ENCODE peak calls at places on chromosomes 16 and 17, in five cellular contexts. S, Z, U, J and Y are unnamed samples.

GRCh38 chr17:31251618-31252328 is 45.3 kb downstream of the OMG start:
- DNase-seq in Z (peak), U (no peak), S (no peak), J (no peak), Y (no peak)

GRCh38 chr16:8260140-8260539 is 330.2 kb downstream of the TMEM114 start:
- DNase-seq in S (no peak), U (no peak), Z (no peak), J (no peak), Y (no peak)

GRCh38 chr17:81926451-81927144 is 937 bp downstream of the MAFG start:
- DNase-seq in S (peak), J (no peak), Z (peak), U (peak), Y (peak)

GRCh38 chr17:29584452-29585079 is 4.9 kb downstream of the GIT1 start:
- DNase-seq in U (no peak), Z (no peak), J (no peak), S (no peak), Y (no peak)

GRCh38 chr17:50830994-50831393 is 4.4 kb upstream of the WFIKKN2 start:
- DNase-seq in U (no peak), Z (no peak), J (no peak), S (no peak), Y (no peak)

GRCh38 chr17:45270828-45271418 is 9.0 kb upstream of the SPATA32 start:
- DNase-seq in S (peak), Z (no peak), J (no peak), U (peak), Y (no peak)

GRCh38 chr17:335691-336090 is 16.9 kb downstream of the RPH3AL start:
- DNase-seq in Z (no peak), J (no peak), U (no peak), S (no peak), Y (no peak)

GRCh38 chr16:75086281-75086680 is 30.3 kb downstream of the LDHD start:
- DNase-seq in J (no peak), S (no peak), Z (no peak), U (no peak), Y (peak)

GRCh38 chr17:37107406-37108083 is 158.8 kb downstream of the AATF start:
- DNase-seq in S (no peak), J (no peak), U (no peak), Z (no peak), Y (no peak)

GRCh38 chr17:72381597-72382397 is 261.0 kb downstream of the SOX9 start:
- DNase-seq in Z (no peak), U (no peak), S (no peak), J (no peak), Y (no peak)

GRCh38 chr17:73292031-73292531 is 19.7 kb downstream of the CDC42EP4 start:
- DNase-seq in U (no peak), J (no peak), S (no peak), Z (no peak), Y (peak)

GRCh38 chr16:57994778-57995177 is 5.7 kb downstream of the ZNF319 start:
- DNase-seq in Z (peak), S (peak), J (no peak), U (no peak), Y (no peak)

GRCh38 chr16:51762081-51762995 is 611.3 kb upstream of the SALL1 start:
- DNase-seq in Z (peak), U (peak), S (peak), J (peak), Y (peak)

GRCh38 chr16:13936596-13937081 is 16.7 kb downstream of the ERCC4 start:
- DNase-seq in S (no peak), U (peak), J (no peak), Z (peak), Y (no peak)

GRCh38 chr16:67301080-67301757 is 21.9 kb downstream of the PLEKHG4 start:
- DNase-seq in S (no peak), U (no peak), J (no peak), Z (no peak), Y (no peak)

GRCh38 chr17:19508327-19508867 is 25.3 kb upstream of the SLC47A1 start:
- DNase-seq in S (peak), U (peak), Z (no peak), J (no peak), Y (no peak)

GRCh38 chr17:67520282-67520906 is 143.3 kb downstream of the PITPNC1 start:
- DNase-seq in J (no peak), S (no peak), Z (no peak), U (no peak), Y (no peak)

GRCh38 chr17:19019041-19019941 is 14.7 kb upstream of the FAM83G start:
- DNase-seq in S (peak), Z (no peak), J (no peak), U (no peak), Y (no peak)

GRCh38 chr17:81209141-81209540 is 13.6 kb downstream of the CEP131 start:
- DNase-seq in U (no peak), Z (no peak), S (no peak), J (no peak), Y (no peak)

GRCh38 chr17:79983456-79983855 is 52.2 kb downstream of the TBC1D16 start:
- DNase-seq in S (no peak), U (no peak), J (no peak), Z (no peak), Y (no peak)

GRCh38 chr16:75552951-75553350 is 3.1 kb downstream of the TMEM231 start:
- DNase-seq in J (no peak), Z (no peak), U (no peak), S (no peak), Y (peak)

GRCh38 chr16:65069766-65070165 is 52.1 kb downstream of the CDH11 start:
- DNase-seq in S (no peak), J (no peak), U (no peak), Z (no peak), Y (no peak)

GRCh38 chr16:24075929-24076716 is 180.0 kb upstream of the CACNG3 start:
- DNase-seq in U (no peak), S (peak), Z (no peak), J (no peak), Y (no peak)

GRCh38 chr16:46673320-46674013 is 15.5 kb downstream of the VPS35 start:
- DNase-seq in Z (peak), U (peak), S (peak), J (no peak), Y (peak)

GRCh38 chr16:84839054-84839453 is 19.3 kb downstream of the CRISPLD2 start:
- DNase-seq in J (no peak), S (no peak), Z (no peak), U (no peak), Y (no peak)

GRCh38 chr16:89842471-89843408 is 14.5 kb downstream of the SPIRE2 start:
- DNase-seq in S (no peak), U (no peak), Z (peak), J (no peak), Y (peak)

GRCh38 chr17:63961355-63962207 is 11.1 kb downstream of the SCN4A start:
- DNase-seq in U (peak), S (peak), J (peak), Z (peak), Y (peak)

GRCh38 chr16:890716-891352 is 80.0 kb downstream of the LMF1 start:
- DNase-seq in Z (no peak), U (no peak), J (no peak), S (no peak), Y (no peak)

GRCh38 chr16:20318437-20318836 is 8.9 kb downstream of the GP2 start:
- DNase-seq in U (no peak), S (no peak), J (no peak), Z (no peak), Y (no peak)

GRCh38 chr16:57863434-57864160 is 61.3 kb upstream of the KIFC3 start:
- DNase-seq in S (no peak), U (peak), Z (peak), J (peak), Y (peak)

DNA sequence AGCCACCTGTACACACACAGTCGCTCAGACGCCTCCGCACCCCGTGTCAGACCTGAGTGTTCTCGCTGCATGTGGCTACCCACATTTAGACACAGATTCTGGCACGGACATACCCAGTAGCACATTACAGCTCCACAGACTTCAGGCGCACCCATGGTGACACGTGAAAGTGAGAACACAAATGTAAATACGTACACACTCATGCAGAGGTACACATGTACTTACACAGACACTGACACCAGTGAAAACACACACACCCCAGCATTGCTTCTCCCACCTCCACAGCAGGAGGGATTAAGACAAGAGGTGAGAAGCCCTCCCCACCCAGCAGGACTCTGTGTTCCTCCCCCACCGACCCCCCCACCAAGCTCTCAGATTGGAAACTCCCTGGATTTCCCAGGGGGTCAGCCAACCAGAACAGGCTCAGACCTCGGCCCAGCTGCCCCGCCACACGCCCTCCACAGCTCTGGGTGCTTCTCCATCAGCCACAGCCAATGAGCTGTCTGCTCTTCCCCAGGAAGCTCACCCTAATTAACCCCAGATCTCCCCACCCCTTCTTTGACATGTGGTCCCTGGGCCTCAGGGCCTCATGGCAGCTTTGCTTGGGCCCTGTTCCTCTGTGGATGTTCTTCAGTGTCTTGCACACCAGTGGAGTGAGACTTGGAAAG is 5.3 kb upstream of the FOXN1 start:
- DNase-seq in S (no peak), Z (no peak), U (no peak), J (no peak), Y (no peak)
- TF ChIP-seq POLR2A in S (no peak), Z (no peak), U (no peak), J (no peak), Y (no peak)

DNA sequence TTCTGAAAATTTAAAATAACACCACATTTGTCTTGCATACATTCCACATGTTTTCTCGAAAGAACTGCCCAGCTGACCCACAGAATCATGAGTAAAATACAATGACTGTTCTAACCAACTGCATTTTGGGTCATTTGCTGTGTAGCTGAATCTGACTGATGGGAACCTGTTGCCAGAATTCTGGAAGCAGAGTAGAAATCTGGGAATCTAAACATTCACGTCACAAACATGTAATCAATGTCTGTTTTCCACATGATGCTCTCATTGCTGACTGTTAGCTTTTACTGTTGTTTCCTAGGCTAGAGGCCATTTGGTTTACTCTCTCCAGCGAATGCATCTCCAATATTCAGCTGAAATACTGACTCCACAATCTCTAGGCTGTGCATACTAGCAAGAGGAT is 710.1 kb downstream of the KCNJ2 start:
- DNase-seq in Z (no peak), S (no peak), J (no peak), U (no peak), Y (no peak)
- TF ChIP-seq JUN in Z (no peak), S (no peak), J (no peak), U (no peak), Y (no peak)

DNA sequence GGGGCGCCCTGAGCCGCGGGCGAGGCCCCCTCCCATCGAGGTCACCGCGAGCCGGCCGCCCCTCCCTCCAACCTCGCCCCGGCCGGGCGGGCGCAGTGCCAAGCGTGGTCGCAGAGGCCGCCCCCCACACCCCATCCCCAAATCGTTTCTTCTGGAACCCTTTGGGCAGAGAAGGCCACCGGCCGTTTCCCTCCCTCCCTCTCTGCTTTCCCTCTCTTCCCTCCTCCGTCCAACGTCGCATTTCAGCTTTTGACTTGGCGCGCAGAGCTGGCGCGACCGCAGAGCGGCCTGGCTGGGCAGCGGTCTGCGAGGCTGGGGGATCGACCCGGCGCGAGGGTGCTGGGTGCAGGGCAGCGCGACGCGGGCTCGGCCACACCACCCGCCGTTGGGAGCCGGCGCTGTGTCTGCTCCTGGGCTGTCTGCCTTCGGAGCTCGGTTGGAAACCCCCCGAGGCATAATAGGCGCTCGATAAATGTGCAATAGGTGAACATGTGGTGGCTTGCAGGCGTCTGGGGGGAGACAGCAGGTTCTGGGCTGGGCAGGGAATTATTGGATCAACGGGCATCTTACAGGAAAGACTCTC is 2.9 kb upstream of the NTN3 start:
- DNase-seq in Z (no peak), U (peak), J (no peak), S (no peak), Y (peak)
- TF ChIP-seq MAX in Z (peak), U (peak), J (no peak), S (no peak), Y (no peak)

GRCh38 chr17:59620518-59621259 is 994 bp downstream of the CLTC start:
- DNase-seq in Z (peak), J (no peak), S (peak), U (peak), Y (peak)
- TF ChIP-seq POLR2A in Z (peak), J (no peak), S (no peak), U (no peak), Y (no peak)

DNA sequence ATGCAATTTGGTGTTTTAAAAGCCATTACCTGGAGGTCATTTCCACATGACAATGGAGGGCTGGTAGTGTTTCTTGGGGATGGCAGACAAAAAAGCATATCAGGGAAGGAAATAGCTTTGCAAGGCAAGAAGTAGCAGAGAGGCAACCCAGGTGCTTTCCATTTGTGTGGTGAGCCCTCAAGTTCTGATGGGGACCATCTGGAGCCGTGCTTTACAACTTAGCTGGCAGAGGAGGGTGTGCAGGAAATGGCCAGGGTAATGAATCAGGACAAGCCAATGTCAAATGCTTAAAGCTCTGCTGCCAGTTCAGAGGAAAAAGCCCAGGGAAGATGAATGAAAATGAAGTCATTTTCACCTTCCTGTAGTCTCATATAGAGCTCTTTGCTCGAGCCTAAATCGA is 91.7 kb upstream of the NLRP1 start:
- DNase-seq in U (no peak), S (no peak), Z (no peak), J (no peak), Y (no peak)
- TF ChIP-seq JUN in U (no peak), S (no peak), Z (no peak), J (no peak), Y (no peak)

DNA sequence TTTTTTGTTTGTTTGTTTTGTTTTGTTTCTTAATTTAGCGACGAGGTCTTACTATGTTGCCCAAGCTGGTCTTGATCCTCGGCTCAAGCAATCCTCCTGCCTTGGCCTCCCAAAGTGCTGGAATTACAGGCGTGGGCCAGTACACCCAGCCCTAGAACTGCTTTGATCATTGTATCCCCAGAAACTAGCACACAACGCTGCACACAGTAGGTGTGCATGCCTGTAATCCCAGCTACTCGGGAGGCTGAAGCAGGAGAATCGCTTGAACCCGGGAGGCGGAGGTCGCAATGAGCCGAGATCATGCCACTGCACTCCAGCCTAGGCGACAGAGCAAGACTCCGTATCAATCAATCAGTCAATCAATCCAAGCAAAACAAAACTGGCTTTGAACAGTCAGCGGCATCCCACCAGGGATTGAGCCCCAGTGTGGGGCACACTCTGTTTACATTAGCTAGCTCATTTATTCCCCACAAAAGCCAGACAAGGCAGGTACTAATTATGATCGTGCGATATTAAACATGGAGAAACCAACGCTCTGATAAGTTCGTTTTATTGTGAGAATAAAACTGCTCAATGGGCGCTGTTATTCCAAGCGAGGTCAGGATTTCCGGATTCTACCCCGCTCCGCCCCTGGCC is 553 bp upstream of the VPS4A start:
- DNase-seq in S (no peak), Z (no peak), U (no peak), J (no peak), Y (no peak)
- TF ChIP-seq MAX in S (no peak), Z (no peak), U (no peak), J (no peak), Y (no peak)

DNA sequence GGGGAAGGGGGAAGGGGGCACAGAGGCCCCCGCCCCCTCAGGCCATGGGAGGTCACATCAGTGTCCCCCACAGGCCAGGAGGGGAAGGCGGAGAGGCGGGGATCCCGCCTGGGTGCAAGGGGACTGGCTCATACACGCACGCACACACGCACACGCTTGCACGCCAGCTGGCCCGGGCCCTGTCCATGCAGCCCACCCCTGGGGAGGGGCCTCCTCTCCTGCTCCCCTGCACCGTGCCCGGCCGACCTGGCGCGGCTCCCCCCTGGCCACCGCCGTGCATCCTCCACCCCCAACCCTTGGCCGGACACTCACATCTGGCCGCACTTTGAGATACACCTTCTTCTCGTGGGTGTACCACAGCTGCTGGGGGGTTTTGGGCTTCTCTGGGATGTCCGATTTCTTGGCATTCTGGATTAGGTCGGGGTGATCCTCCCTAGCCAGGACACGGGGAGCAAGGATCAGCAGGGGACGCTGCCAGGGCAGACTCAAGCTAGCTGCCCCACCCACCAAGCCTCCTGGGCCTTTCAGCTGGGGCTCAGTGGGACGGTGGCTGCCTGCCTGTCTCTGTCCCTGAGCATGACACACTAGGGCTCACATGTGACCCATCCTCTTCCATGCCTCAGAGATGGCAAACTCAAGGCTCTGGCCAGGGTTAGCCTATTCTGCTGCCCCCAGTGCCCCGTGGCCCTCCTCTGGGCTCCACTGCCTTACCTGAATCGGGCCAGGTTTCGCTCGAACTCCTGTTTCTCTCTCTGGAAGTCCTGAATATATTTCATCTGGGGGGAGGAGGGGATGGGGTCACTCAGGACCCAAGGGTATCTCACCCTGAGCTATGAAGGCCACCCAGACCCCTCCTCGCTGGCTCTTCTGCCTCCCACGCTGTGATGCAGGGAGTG is 6.7 kb downstream of the UBTF start:
- DNase-seq in S (peak), J (no peak), U (no peak), Z (no peak), Y (no peak)
- TF ChIP-seq POLR2A in S (peak), J (no peak), U (no peak), Z (no peak), Y (no peak)

GRCh38 chr17:76103274-76104139 is at the start of gene EXOC7:
- DNase-seq in J (peak), Z (peak), U (peak), S (peak), Y (peak)
- TF ChIP-seq JUN in J (no peak), Z (no peak), U (peak), S (no peak), Y (no peak)

GRCh38 chr17:59508999-59509398 is 56.4 kb upstream of the DHX40 start:
- DNase-seq in Z (no peak), S (no peak), J (no peak), U (no peak), Y (no peak)

GRCh38 chr17:59505610-59506276 is 59.7 kb upstream of the DHX40 start:
- DNase-seq in J (no peak), Z (peak), S (no peak), U (no peak), Y (no peak)

GRCh38 chr17:59510611-59511010 is 54.8 kb upstream of the DHX40 start:
- DNase-seq in J (no peak), Z (no peak), S (no peak), U (no peak), Y (no peak)

GRCh38 chr17:59504821-59505220 is 60.6 kb upstream of the DHX40 start:
- DNase-seq in J (no peak), U (no peak), Z (no peak), S (no peak), Y (no peak)

GRCh38 chr17:59506907-59507726 is 58.3 kb upstream of the DHX40 start:
- DNase-seq in J (no peak), Z (no peak), U (no peak), S (no peak), Y (peak)
- TF ChIP-seq MAX in J (no peak), Z (no peak), U (no peak), S (no peak), Y (no peak)